ENCODE peak calls at places on chromosomes 13 and 19, in eight cellular contexts. Q is uterus; X is body of pancreas; K is left ventricle myocardium inferior; U is neuronal stem cell; N is small intestine; F is ascending aorta; B is effector memory CD4-positive, alpha-beta T cell. S is an unnamed sample. For H3K27me3, the result is how much of the 10 kb centered on the place peaks cover.

GRCh38 chr13:30665638-30666037 is 47.9 kb downstream of the USPL1 start:
- DNase-seq in Q (no peak), X (no peak), K (no peak), U (no peak), N (peak), F (no peak), B (no peak), S (no peak)

GRCh38 chr13:113897966-113898365 is 34.1 kb upstream of the GAS6 start:
- DNase-seq in Q (no peak), X (no peak), K (no peak), U (no peak), N (no peak), F (no peak), B (no peak), S (peak)

GRCh38 chr19:49339364-49340068 is 4.3 kb downstream of the CD37 start:
- DNase-seq in Q (peak), X (peak), K (peak), U (peak), N (peak), F (peak), B (no peak), S (peak)

GRCh38 chr19:48770223-48770622 is 14.9 kb downstream of the FGF21 start:
- DNase-seq in Q (no peak), X (no peak), K (no peak), U (no peak), N (no peak), F (no peak), B (no peak), S (no peak)

GRCh38 chr19:44689290-44690130 is 9.4 kb upstream of the CEACAM16 start:
- DNase-seq in Q (peak), X (peak), K (peak), U (peak), N (peak), F (no peak), B (peak), S (peak)

GRCh38 chr19:53865523-53865917 is 2.2 kb upstream of the MYADM start:
- DNase-seq in Q (no peak), X (no peak), K (no peak), U (no peak), N (no peak), F (no peak), B (no peak), S (no peak)

GRCh38 chr19:45153339-45154063 is 7.3 kb downstream of the NKPD1 start:
- DNase-seq in Q (peak), X (peak), K (peak), U (peak), N (no peak), F (no peak), B (peak), S (peak)

GRCh38 chr13:110263906-110264305 is 43.1 kb downstream of the COL4A1 start:
- DNase-seq in Q (peak), X (no peak), K (peak), U (no peak), N (peak), F (no peak), B (no peak), S (peak)

GRCh38 chr13:39144941-39145533 is 106.8 kb downstream of the NHLRC3 start:
- DNase-seq in Q (peak), X (peak), K (peak), U (peak), N (peak), F (no peak), B (no peak), S (peak)

GRCh38 chr13:93726173-93727019 is 499.8 kb downstream of the GPC6 start:
- DNase-seq in Q (no peak), X (no peak), K (no peak), U (no peak), N (no peak), F (no peak), B (no peak), S (no peak)

GRCh38 chr19:29876414-29876813 is 64.6 kb downstream of the CCNE1 start:
- DNase-seq in Q (no peak), X (no peak), K (no peak), U (no peak), N (no peak), F (no peak), B (no peak), S (no peak)

GRCh38 chr19:18063463-18063862 is 23.3 kb downstream of the IL12RB1 start:
- DNase-seq in Q (no peak), X (no peak), K (no peak), U (no peak), N (no peak), F (no peak), B (no peak), S (no peak)

GRCh38 chr13:112838038-112838965 is 130.7 kb upstream of the MCF2L start:
- DNase-seq in Q (no peak), X (no peak), K (no peak), U (no peak), N (no peak), F (no peak), B (no peak), S (no peak)

GRCh38 chr19:19051478-19052213 is 12.1 kb upstream of the SLC25A42 start:
- DNase-seq in Q (no peak), X (no peak), K (no peak), U (no peak), N (no peak), F (no peak), B (no peak), S (no peak)

GRCh38 chr19:4401482-4402170 is 814 bp upstream of the CHAF1A start:
- DNase-seq in Q (no peak), X (no peak), K (no peak), U (no peak), N (no peak), F (no peak), B (no peak), S (no peak)

GRCh38 chr19:4405977-4406376 is 3.5 kb downstream of the CHAF1A start:
- DNase-seq in Q (no peak), X (no peak), K (no peak), U (no peak), N (no peak), F (no peak), B (no peak), S (no peak)

GRCh38 chr19:4399871-4400768 is at the start of gene SH3GL1:
- DNase-seq in Q (peak), X (peak), K (peak), U (peak), N (peak), F (peak), B (peak), S (peak)

GRCh38 chr19:4402171-4403004 is at the start of gene CHAF1A:
- DNase-seq in Q (peak), X (peak), K (peak), U (peak), N (peak), F (peak), B (peak), S (peak)

GRCh38 chr19:4403005-4403761 is 743 bp downstream of the CHAF1A start:
- DNase-seq in Q (no peak), X (no peak), K (no peak), U (no peak), N (no peak), F (no peak), B (no peak), S (peak)
- H3K27ac ChIP-seq in Q (peak), X (no peak), K (peak), U (no peak), N (peak), F (no peak), B (peak), S (peak)

DNA sequence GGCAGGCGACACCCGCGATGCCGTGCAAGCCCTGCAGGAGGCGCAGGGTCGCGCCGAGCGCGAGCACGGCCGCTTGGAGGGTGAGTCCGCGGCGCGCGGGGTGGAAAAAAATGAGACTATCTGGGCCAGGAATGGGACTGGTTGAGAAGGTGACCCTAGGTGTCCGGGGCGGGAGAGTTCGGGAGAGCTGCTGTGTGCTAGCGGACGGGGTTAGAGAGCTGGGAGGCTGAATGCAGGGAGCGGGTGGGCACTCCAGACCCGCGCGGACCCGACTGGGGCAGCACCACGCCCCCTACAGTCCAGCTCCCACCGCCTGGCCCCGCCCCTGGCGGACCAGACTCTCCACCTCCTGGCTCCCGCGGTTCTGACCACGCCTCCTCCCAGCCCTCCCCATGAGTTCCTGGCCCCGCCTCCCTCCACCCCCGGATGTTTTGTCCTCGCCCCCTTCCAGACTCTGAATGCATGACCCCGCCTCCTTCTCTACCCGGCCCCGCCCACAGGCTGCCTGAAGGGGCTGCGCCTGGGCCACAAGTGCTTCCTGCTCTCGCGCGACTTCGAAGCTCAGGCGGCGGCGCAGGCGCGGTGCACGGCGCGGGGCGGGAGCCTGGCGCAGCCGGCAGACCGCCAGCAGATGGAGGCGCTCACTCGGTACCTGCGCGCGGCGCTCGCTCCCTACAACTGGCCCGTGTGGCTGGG is 1.5 kb downstream of the CLEC11A start:
- DNase-seq in Q (peak), X (peak), K (peak), U (peak), N (peak), F (peak), B (peak), S (peak)
- H3K27me3 ChIP-seq in Q (under half), X (under half), K (half or more), U (under half), N (under half), F (under half), B (under half), S (under half)

GRCh38 chr13:47306991-47307390 is 410.1 kb upstream of the HTR2A start:
- DNase-seq in Q (no peak), X (no peak), K (no peak), U (no peak), N (no peak), F (no peak), B (no peak), S (no peak)

GRCh38 chr13:47299316-47299715 is 402.5 kb upstream of the HTR2A start:
- DNase-seq in Q (no peak), X (no peak), K (no peak), U (no peak), N (no peak), F (no peak), B (no peak), S (no peak)

GRCh38 chr13:47298506-47298905 is 401.7 kb upstream of the HTR2A start:
- DNase-seq in Q (no peak), X (no peak), K (no peak), U (no peak), N (no peak), F (no peak), B (no peak), S (no peak)

GRCh38 chr13:47303626-47304025 is 406.8 kb upstream of the HTR2A start:
- DNase-seq in Q (no peak), X (no peak), K (no peak), U (no peak), N (no peak), F (no peak), B (no peak), S (no peak)
- H3K27ac ChIP-seq in Q (no peak), X (no peak), K (no peak), U (no peak), N (no peak), F (no peak), B (no peak), S (no peak)

DNA sequence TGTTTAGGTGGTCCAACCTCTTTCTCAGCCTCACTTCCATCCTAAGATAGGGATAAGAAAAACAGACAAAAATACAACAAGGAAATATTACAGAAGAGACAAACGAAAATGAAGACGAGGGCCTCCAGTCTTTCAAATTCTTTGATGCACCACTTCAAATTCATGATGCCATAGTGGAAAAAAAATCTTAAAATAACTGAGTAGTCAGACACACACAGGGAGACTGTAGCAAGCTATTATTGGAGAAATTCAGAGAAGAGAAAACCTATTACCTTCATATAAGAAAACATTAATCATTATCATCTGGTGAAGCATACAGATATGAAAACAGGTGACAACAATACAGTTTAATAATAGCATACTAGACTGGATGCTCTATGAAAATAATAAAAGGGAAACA is 548.2 kb downstream of the KCTD12 start:
- DNase-seq in Q (no peak), X (no peak), K (no peak), U (no peak), N (no peak), F (no peak), B (no peak), S (no peak)
- H3K27me3 ChIP-seq in Q (under half), X (under half), K (under half), U (under half), N (under half), F (under half), B (under half), S (under half)

GRCh38 chr13:83536153-83536552 is 346.1 kb downstream of the SLITRK1 start:
- DNase-seq in Q (no peak), X (no peak), K (no peak), U (no peak), N (no peak), F (no peak), B (no peak), S (no peak)

GRCh38 chr13:83531022-83531421 is 351.3 kb downstream of the SLITRK1 start:
- DNase-seq in Q (no peak), X (no peak), K (no peak), U (no peak), N (no peak), F (no peak), B (no peak), S (no peak)

GRCh38 chr13:83532809-83533208 is 349.5 kb downstream of the SLITRK1 start:
- DNase-seq in Q (no peak), X (no peak), K (no peak), U (no peak), N (no peak), F (no peak), B (no peak), S (no peak)

GRCh38 chr13:83538636-83539035 is 343.6 kb downstream of the SLITRK1 start:
- DNase-seq in Q (no peak), X (no peak), K (no peak), U (no peak), N (no peak), F (no peak), B (no peak), S (no peak)

GRCh38 chr13:83536941-83537340 is 345.3 kb downstream of the SLITRK1 start:
- DNase-seq in Q (no peak), X (no peak), K (no peak), U (no peak), N (no peak), F (no peak), B (no peak), S (no peak)
- H3K27ac ChIP-seq in Q (no peak), X (no peak), K (no peak), U (no peak), N (no peak), F (no peak), B (no peak), S (no peak)

GRCh38 chr13:41458939-41459753 is 1.8 kb downstream of the RGCC start:
- DNase-seq in Q (no peak), X (peak), K (peak), U (no peak), N (peak), F (no peak), B (no peak), S (peak)

GRCh38 chr13:41457589-41458186 is 338 bp downstream of the RGCC start:
- DNase-seq in Q (no peak), X (no peak), K (peak), U (no peak), N (no peak), F (no peak), B (no peak), S (peak)

GRCh38 chr13:41458187-41458938 is 1.0 kb downstream of the RGCC start:
- DNase-seq in Q (peak), X (peak), K (peak), U (no peak), N (no peak), F (no peak), B (no peak), S (peak)

GRCh38 chr13:41455725-41456419 is 1.5 kb upstream of the RGCC start:
- DNase-seq in Q (no peak), X (no peak), K (no peak), U (no peak), N (no peak), F (no peak), B (no peak), S (no peak)

DNA sequence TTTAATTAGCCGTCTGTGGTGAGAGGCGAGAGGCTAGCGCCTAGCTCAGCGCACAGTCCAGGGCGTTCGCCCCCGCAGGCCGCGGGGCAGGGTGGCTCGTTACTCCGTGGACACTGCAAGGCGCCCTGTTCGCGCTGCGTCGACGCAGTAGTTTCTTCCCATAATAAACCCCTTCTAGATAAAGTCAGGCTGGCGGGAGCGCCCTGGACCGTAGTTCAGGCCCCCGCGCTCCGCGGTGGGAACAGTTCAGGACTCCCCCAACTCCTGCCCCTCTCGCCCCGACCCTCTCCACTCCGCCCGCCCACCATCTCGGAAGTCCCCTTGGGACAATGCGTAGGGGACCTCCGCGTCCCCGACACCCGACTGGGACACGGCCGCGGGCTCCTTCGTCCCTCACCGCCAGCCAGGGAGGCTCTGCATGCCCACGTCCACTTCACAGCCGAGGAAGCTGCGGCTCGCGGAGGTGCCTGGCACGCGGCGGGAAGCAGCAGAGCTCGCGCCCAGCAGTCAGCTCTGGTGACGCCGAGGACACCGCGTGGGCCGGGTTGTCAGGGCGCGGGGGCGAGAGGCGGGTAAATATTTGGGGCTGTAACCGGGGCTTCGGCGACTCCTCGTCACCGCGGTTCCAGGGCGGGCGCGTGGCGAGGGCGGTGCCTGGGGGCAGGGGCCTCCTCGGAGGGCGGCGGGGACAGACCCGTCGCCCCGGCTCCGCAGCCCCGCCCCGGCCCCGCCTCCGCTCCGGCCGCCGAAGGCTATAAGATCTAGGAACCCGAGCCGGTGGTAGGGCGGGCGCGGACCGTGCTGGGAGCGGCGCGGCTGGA is at the start of gene RGCC:
- DNase-seq in Q (peak), X (peak), K (peak), U (peak), N (peak), F (peak), B (peak), S (peak)
- H3K27me3 ChIP-seq in Q (under half), X (under half), K (under half), U (under half), N (under half), F (under half), B (under half), S (under half)